ENCODE peak calls at places on chromosome 4, in eight cellular contexts. E, U, P, O, W, M, R and Q are unnamed samples.

GRCh38 chr4:81682492-81682891 is 210.8 kb upstream of the RASGEF1B start:
- DNase-seq in M (no peak), R (no peak), E (no peak), O (no peak), W (no peak), U (no peak), P (no peak), Q (no peak)

GRCh38 chr4:109729155-109729562 is 711 bp downstream of the PLA2G12A start:
- DNase-seq in U (peak), O (peak), R (no peak), W (no peak), M (peak), E (no peak), P (peak), Q (no peak)

GRCh38 chr4:170227928-170228327 is 138.2 kb upstream of the AADAT start:
- DNase-seq in O (peak), P (no peak), W (no peak), M (no peak), R (no peak), U (no peak), E (no peak), Q (no peak)

GRCh38 chr4:26032572-26033320 is 118.7 kb downstream of the SMIM20 start:
- DNase-seq in M (no peak), U (no peak), W (no peak), R (no peak), E (no peak), P (no peak), O (peak), Q (no peak)

GRCh38 chr4:7103031-7103598 is 35.3 kb upstream of the GRPEL1 start:
- DNase-seq in R (peak), M (peak), U (peak), P (peak), W (peak), E (peak), O (peak), Q (no peak)

GRCh38 chr4:69829678-69830077 is 30.3 kb downstream of the SULT1E1 start:
- DNase-seq in U (no peak), M (no peak), O (no peak), R (no peak), E (no peak), P (no peak), W (no peak), Q (no peak)

GRCh38 chr4:185838104-185838452 is 26.1 kb upstream of the SORBS2 start:
- DNase-seq in E (peak), P (peak), R (no peak), O (no peak), M (no peak), U (peak), W (no peak), Q (no peak)

GRCh38 chr4:108466936-108467902 is 153.2 kb upstream of the RPL34 start:
- DNase-seq in R (no peak), E (no peak), O (peak), P (no peak), W (no peak), M (no peak), U (no peak), Q (no peak)

GRCh38 chr4:136461533-136461932 is 1070.8 kb downstream of the PCDH18 start:
- DNase-seq in M (no peak), W (no peak), P (no peak), O (no peak), R (no peak), E (no peak), U (no peak), Q (no peak)

GRCh38 chr4:158193171-158193749 is 17.0 kb upstream of the TMEM144 start:
- DNase-seq in M (no peak), P (peak), R (no peak), E (no peak), W (no peak), O (peak), U (peak), Q (no peak)

GRCh38 chr4:20954541-20954940 is 254.3 kb downstream of the PACRGL start:
- DNase-seq in M (no peak), R (no peak), O (peak), U (no peak), P (no peak), W (no peak), E (no peak), Q (no peak)

GRCh38 chr4:120874792-120875774 is 47.4 kb downstream of the PRDM5 start:
- DNase-seq in U (no peak), E (no peak), W (no peak), O (peak), M (peak), P (no peak), R (no peak), Q (no peak)

GRCh38 chr4:145934434-145935047 is 4.1 kb downstream of the ZNF827 start:
- DNase-seq in R (no peak), E (no peak), U (peak), O (peak), M (no peak), W (no peak), P (peak), Q (no peak)

GRCh38 chr4:145937021-145937861 is 1.4 kb downstream of the ZNF827 start:
- DNase-seq in E (peak), U (peak), R (peak), M (peak), P (peak), O (peak), W (peak), Q (no peak)

GRCh38 chr4:145936142-145937020 is 2.2 kb downstream of the ZNF827 start:
- DNase-seq in R (peak), O (peak), M (peak), U (peak), E (peak), P (peak), W (peak), Q (no peak)

GRCh38 chr4:145933134-145933533 is 5.5 kb downstream of the ZNF827 start:
- DNase-seq in W (no peak), M (no peak), E (no peak), O (peak), P (no peak), U (no peak), R (no peak), Q (no peak)

GRCh38 chr4:145935253-145936141 is 3.1 kb downstream of the ZNF827 start:
- DNase-seq in E (no peak), M (no peak), R (no peak), U (peak), W (no peak), O (peak), P (peak), Q (no peak)
- H3K4me3 ChIP-seq in E (peak), M (peak), R (peak), U (peak), W (peak), O (peak), P (peak), Q (peak)

DNA sequence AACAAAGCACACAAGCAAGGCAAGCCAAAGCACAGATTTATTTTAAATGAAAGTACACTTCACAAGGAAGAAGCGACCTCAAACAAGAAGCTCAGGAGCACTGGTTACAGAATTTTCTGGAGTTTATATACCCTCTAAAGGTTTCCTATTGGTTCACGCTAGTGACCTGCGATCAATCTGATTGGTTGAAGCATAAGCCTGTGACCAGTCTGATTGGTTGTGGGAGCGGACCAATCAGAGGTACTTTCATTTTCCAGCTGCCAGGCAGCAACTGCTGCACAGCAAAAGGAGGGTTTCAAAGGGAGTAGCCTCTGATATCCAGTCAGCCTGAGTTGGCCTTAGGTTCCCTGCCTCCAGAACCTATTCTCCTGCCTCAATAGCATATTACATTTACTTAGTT is 4.6 kb upstream of the AREG start:
- DNase-seq in M (no peak), E (no peak), U (peak), P (no peak), R (no peak), O (no peak), W (no peak), Q (no peak)
- H3K4me3 ChIP-seq in M (no peak), E (no peak), U (no peak), P (no peak), R (no peak), O (no peak), W (no peak), Q (no peak)

GRCh38 chr4:138090145-138090917 is 151.8 kb downstream of the SLC7A11 start:
- DNase-seq in O (peak), U (peak), R (no peak), P (peak), E (no peak), M (peak), W (no peak), Q (no peak)
- H3K4me3 ChIP-seq in O (peak), U (no peak), R (no peak), P (no peak), E (no peak), M (no peak), W (peak), Q (no peak)

GRCh38 chr4:173538903-173539445 is 8.9 kb upstream of the HAND2 start:
- DNase-seq in R (no peak), M (no peak), U (no peak), P (no peak), W (no peak), O (peak), E (no peak), Q (no peak)
- H3K4me3 ChIP-seq in R (peak), M (no peak), U (no peak), P (peak), W (peak), O (peak), E (no peak), Q (peak)

GRCh38 chr4:30437316-30437715 is 282.9 kb upstream of the PCDH7 start:
- DNase-seq in P (no peak), M (no peak), O (no peak), U (no peak), E (no peak), W (no peak), R (no peak), Q (no peak)

GRCh38 chr4:30429813-30430466 is 290.2 kb upstream of the PCDH7 start:
- DNase-seq in W (no peak), R (no peak), U (no peak), E (no peak), M (no peak), P (no peak), O (peak), Q (no peak)

GRCh38 chr4:30436394-30436793 is 283.8 kb upstream of the PCDH7 start:
- DNase-seq in O (no peak), W (no peak), U (no peak), M (no peak), E (no peak), P (no peak), R (no peak), Q (no peak)

GRCh38 chr4:30434656-30435055 is 285.5 kb upstream of the PCDH7 start:
- DNase-seq in W (no peak), U (no peak), P (no peak), O (no peak), M (no peak), E (no peak), R (no peak), Q (no peak)
- H3K4me3 ChIP-seq in W (no peak), U (no peak), P (no peak), O (no peak), M (no peak), E (no peak), R (no peak), Q (no peak)

GRCh38 chr4:168585168-168586091 is 88.6 kb downstream of the PALLD start:
- DNase-seq in R (peak), E (no peak), U (peak), M (peak), W (no peak), P (peak), O (peak), Q (peak)

GRCh38 chr4:168587326-168588125 is 90.7 kb downstream of the PALLD start:
- DNase-seq in O (peak), U (no peak), E (no peak), M (no peak), R (no peak), P (no peak), W (no peak), Q (no peak)

GRCh38 chr4:168584321-168584771 is 87.5 kb downstream of the PALLD start:
- DNase-seq in O (peak), R (no peak), P (no peak), M (no peak), E (no peak), W (no peak), U (no peak), Q (no peak)

GRCh38 chr4:168589154-168589553 is 92.3 kb downstream of the PALLD start:
- DNase-seq in U (no peak), O (peak), P (no peak), R (no peak), M (no peak), E (no peak), W (no peak), Q (no peak)

GRCh38 chr4:168586926-168587325 is 90.1 kb downstream of the PALLD start:
- DNase-seq in M (no peak), W (no peak), O (no peak), P (no peak), E (no peak), R (no peak), U (no peak), Q (no peak)
- H3K4me3 ChIP-seq in M (no peak), W (no peak), O (peak), P (no peak), E (no peak), R (no peak), U (no peak), Q (no peak)

GRCh38 chr4:15779789-15780188 is 1.7 kb downstream of the CD38 start:
- DNase-seq in U (no peak), P (no peak), E (no peak), O (peak), W (no peak), M (no peak), R (no peak), Q (no peak)
- H3K4me3 ChIP-seq in U (peak), P (no peak), E (peak), O (peak), W (peak), M (no peak), R (peak), Q (peak)

GRCh38 chr4:33072340-33073089 is 2352.3 kb downstream of the PCDH7 start:
- DNase-seq in E (no peak), U (no peak), O (no peak), W (no peak), R (no peak), P (no peak), M (no peak), Q (no peak)
- H3K4me3 ChIP-seq in E (no peak), U (no peak), O (peak), W (no peak), R (no peak), P (no peak), M (no peak), Q (no peak)